ENCODE peak calls at places on chromosomes 3 and 15, in four cellular contexts. T is SK-N-SH, A is K562, R is H1. F is an unnamed sample.

GRCh38 chr15:38414351-38414750 is 39.6 kb upstream of the FAM98B start:
- DNase-seq in T (peak; percentile 54), R (peak; percentile 50), A (peak; percentile 59), F (peak; percentile 67)

GRCh38 chr3:18301781-18302180 is 123.4 kb downstream of the SATB1 start:
- DNase-seq in R (no peak), T (no peak), A (no peak), F (no peak)

GRCh38 chr3:28575748-28576589 is 227.3 kb upstream of the AZI2 start:
- DNase-seq in T (peak; percentile 87), R (peak; percentile 84), A (no peak), F (peak; percentile 52)

GRCh38 chr3:94256888-94257813 is 194.3 kb downstream of the NSUN3 start:
- DNase-seq in A (no peak), T (peak; percentile 34), R (no peak), F (no peak)

GRCh38 chr15:52615302-52615701 is 46.5 kb upstream of the ARPP19 start:
- DNase-seq in A (no peak), R (no peak), T (no peak), F (no peak)

GRCh38 chr3:53804697-53805462 is 41.3 kb downstream of the CHDH start:
- DNase-seq in T (peak; percentile 40), A (no peak), R (no peak), F (no peak)

GRCh38 chr3:39970982-39971381 is 161.6 kb downstream of the MYRIP start:
- DNase-seq in R (no peak), T (no peak), A (no peak), F (no peak)

GRCh38 chr3:128537091-128537703 is 44.2 kb upstream of the GATA2 start:
- DNase-seq in T (no peak), A (no peak), R (no peak), F (no peak)

GRCh38 chr15:101625169-101625568 is 27.0 kb downstream of the TM2D3 start:
- DNase-seq in T (no peak), R (no peak), A (no peak), F (no peak)

GRCh38 chr3:30730967-30731366 is 124.6 kb downstream of the TGFBR2 start:
- DNase-seq in T (no peak), R (no peak), A (no peak), F (no peak)

GRCh38 chr3:67362686-67363085 is 291.7 kb downstream of the SUCLG2 start:
- DNase-seq in T (no peak), A (peak; percentile 53), R (no peak), F (no peak)

DNA sequence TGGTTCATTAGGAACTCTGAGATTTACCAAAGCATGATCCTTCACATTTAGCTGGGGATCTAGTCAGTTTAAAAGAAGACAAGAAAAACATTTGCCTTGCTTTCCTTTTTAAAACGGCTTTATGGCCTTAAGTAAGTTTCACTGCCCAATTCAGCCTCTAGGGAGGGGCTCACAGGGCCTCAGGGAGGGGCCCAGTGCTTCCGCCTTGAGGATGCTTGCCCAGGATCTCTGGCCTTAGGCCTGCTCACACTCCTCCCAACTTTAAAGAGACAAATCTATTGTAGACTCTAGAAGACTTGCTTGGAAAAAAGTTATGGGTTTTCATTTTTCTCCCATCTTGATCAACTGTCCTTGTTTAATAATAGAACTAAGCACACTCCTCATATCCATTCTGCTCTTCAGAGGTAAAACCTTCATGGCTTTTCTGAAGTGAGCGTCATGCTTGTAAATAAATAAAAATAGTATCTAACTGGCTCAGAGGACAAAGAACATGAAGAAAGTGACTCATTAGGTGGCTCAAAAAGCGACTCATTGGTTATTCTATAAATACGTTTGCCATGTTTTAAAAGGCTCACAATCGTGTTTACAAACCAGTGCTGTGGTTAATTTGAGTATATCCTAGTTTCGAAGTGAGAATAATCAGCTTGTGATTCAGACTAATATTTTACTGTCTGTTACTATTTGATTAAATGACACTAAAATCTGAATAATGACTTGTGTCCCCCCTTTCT is 13.7 kb downstream of the PDHB start:
- DNase-seq in R (no peak), A (no peak), T (no peak), F (no peak)
- TF ChIP-seq TEAD4 in R (no peak), A (no peak), T (no peak), F (no peak)

GRCh38 chr3:80308637-80309036 is 540.8 kb upstream of the ROBO1 start:
- DNase-seq in A (no peak), T (no peak), R (no peak), F (no peak)
- TF ChIP-seq TEAD4 in A (no peak), T (no peak), R (no peak), F (no peak)

DNA sequence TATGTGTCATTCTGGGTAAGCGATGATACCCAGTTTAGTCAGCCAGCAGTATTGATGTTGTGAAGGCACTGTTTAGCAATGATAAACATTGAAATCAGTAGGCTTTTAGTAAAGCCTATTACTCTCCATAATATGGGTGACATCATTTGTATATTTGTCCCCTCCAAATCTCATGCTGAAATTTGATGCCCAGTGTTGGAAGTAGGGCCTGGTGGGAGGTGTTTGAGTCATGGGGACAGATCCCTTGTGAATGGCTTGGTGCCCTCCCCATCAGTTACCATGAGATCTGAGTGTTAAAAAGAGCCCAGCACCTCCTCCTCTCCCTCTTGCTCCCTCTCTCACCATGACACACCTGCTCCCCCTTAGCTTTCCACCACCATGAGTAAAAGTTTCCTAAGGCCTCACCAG is 31.4 kb upstream of the FAN1 start:
- DNase-seq in T (no peak), R (no peak), A (no peak), F (no peak)
- TF ChIP-seq TEAD4 in T (no peak), R (no peak), A (no peak), F (no peak)

GRCh38 chr3:185508330-185508729 is 9.5 kb upstream of the TMEM41A start:
- DNase-seq in A (no peak), R (no peak), T (no peak), F (no peak)
- TF ChIP-seq TEAD4 in A (no peak), R (no peak), T (no peak), F (no peak)

GRCh38 chr3:78048698-78049097 is 1008.8 kb downstream of the ROBO2 start:
- DNase-seq in R (no peak), T (no peak), A (no peak), F (no peak)
- TF ChIP-seq TEAD4 in R (no peak), T (no peak), A (no peak), F (no peak)

DNA sequence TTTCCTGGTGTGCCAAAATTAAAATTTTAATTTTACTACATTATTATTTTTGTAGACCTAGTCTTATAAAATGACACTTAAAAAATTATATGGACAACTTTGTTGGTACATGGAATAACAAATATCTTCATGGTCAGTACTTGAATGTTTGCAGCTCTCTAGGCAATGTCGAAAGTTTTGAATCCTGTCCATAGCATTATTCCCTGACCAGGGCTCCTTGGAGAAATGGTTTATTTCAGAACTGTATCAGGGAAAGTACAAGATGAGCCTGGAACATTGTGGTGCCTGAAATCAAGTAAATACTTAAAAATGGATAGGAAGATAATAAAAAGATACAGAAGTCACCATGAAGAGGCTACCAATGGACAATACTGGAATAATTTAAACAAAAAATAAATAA is 47.6 kb downstream of the ALDH1A2 start:
- DNase-seq in T (no peak), A (no peak), R (no peak), F (no peak)
- TF ChIP-seq TEAD4 in T (no peak), A (no peak), R (no peak), F (no peak)